ENCODE peak calls at places on chromosome 1, in four cellular contexts. L is cardiac fibroblast, D is Calu3, H is right atrium auricular region. I is an unnamed sample.

GRCh38 chr1:235358899-235359298 is 8.3 kb upstream of the TBCE start:
- DNase-seq in L (no peak), D (no peak), H (no peak), I (no peak)

GRCh38 chr1:193472430-193472829 is 286.0 kb upstream of the B3GALT2 start:
- DNase-seq in L (no peak), D (no peak), H (no peak), I (no peak)

GRCh38 chr1:202213361-202214088 is 19.9 kb downstream of the LGR6 start:
- DNase-seq in L (no peak), D (peak; percentile 41), H (no peak), I (no peak)

GRCh38 chr1:39977202-39977601 is 22.3 kb downstream of the MFSD2A start:
- DNase-seq in L (peak; percentile 65), D (no peak), H (no peak), I (no peak)

GRCh38 chr1:240806201-240806745 is 194.3 kb upstream of the GREM2 start:
- DNase-seq in L (no peak), D (no peak), H (no peak), I (no peak)

GRCh38 chr1:56457767-56458375 is 121.5 kb downstream of the PLPP3 start:
- DNase-seq in L (peak; percentile 58), D (no peak), H (no peak), I (no peak)

GRCh38 chr1:94481473-94481933 is 60.1 kb downstream of the F3 start:
- DNase-seq in L (peak; percentile 81), D (peak; percentile 61), H (no peak), I (no peak)

GRCh38 chr1:216778763-216779162 is 55.5 kb upstream of the ESRRG start:
- DNase-seq in L (no peak), D (no peak), H (no peak), I (no peak)

GRCh38 chr1:3564921-3565831 is 46.1 kb downstream of the MEGF6 start:
- DNase-seq in L (peak; percentile 38), D (peak; percentile 20), H (no peak), I (no peak)

GRCh38 chr1:11596295-11596694 is 57.9 kb downstream of the FBXO2 start:
- DNase-seq in L (no peak), D (no peak), H (no peak), I (no peak)

GRCh38 chr1:11594625-11595024 is 59.6 kb downstream of the FBXO2 start:
- DNase-seq in L (no peak), D (no peak), H (no peak), I (no peak)

GRCh38 chr1:11592752-11593151 is 61.5 kb downstream of the FBXO2 start:
- DNase-seq in L (no peak), D (no peak), H (no peak), I (no peak)

GRCh38 chr1:11595287-11595686 is 58.9 kb downstream of the FBXO2 start:
- DNase-seq in L (no peak), D (no peak), H (no peak), I (no peak)

DNA sequence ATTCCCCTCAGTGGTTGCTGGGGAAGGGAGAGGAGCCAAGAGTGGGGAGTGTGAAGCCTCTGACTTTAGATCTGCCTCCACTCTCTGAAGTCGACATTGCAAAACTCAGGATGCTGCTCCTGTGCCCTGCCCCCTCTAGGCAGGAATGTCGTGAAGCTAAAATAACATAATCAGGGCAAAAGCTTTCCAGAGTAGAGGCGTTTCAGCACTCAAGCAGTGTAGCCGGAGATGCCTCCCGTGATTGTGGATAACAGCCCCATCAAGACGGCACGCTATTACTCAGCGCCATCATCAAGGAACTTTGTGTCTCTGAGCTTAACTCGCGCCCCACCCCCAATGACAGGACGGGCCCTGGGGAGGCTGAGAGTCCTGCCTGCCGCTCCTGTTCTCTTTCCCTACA is 60.0 kb downstream of the FBXO2 start:
- DNase-seq in L (peak; percentile 53), D (no peak), H (no peak), I (no peak)
- TF ChIP-seq CTCF in L (no peak), D (no peak), H (no peak), I (peak; percentile 25)

DNA sequence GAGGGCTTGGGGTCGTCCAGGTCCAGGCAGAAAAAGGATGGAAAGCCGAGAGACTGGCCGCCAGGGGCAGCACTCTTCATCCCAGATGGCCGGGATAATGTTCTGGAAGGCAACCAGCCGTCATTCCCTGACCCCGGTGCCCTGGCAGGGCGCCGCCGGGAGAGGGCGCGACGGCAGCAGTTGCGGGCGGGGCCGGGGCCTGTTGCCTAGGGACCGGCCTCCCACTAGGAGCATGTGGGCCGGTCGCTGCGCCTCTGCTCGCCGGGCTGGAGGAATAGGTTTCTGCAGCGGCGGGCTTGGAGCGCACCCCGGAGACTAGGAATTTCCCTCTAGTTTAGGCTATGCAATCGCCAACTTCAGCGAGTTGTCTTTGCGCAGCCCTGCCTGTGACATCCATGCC is 11.0 kb downstream of the DMRTB1 start:
- DNase-seq in L (peak; percentile 66), D (peak; percentile 13), H (peak; percentile 76), I (peak; percentile 88)
- TF ChIP-seq CTCF in L (peak; percentile 55), D (no peak), H (peak; percentile 17), I (peak; percentile 67)

DNA sequence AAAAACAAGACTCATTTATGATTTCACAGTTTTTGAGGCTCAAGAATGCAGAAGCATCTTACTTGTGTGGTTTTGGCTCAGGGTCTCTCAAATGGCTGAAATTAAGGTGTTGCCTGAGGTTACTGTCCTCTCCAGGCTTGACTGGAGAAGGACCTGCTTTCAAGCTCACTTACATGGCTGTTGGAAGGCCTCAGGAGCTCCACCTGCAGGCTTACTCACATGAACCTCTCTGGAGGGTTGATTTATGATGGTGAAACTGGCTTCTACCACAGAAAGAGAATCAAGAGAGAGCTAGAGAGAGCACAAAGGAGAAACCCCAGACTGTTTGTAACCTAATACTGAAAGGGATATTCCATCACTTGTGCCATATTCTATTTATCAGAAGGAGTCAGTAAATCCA is 6.2 kb upstream of the KCNK2 start:
- DNase-seq in L (peak; percentile 73), D (peak; percentile 61), H (no peak), I (no peak)
- TF ChIP-seq CTCF in L (peak; percentile 51), D (peak; percentile 48), H (no peak), I (peak; percentile 38)

GRCh38 chr1:226309398-226310122 is 596 bp upstream of the LIN9 start:
- DNase-seq in L (no peak), D (no peak), H (no peak), I (peak; percentile 86)
- TF ChIP-seq CTCF in L (peak; percentile 29), D (no peak), H (no peak), I (no peak)

I was measured in osteocyte.